ENCODE peak calls at places on chromosomes 6 and 20, in seven cellular contexts. Z is fibroblast of pulmonary artery, J is GM19239, D is HFF-Myc, O is midbrain, S is M059J, E is Ammon's horn. C is an unnamed sample.

GRCh38 chr6:133286765-133287164 is 45.6 kb downstream of the EYA4 start:
- DNase-seq in Z (peak; percentile 48), J (no peak), D (no peak), O (peak; percentile 25), S (peak; percentile 24), E (no peak), C (no peak)

GRCh38 chr20:63267681-63268080 is 4.9 kb upstream of the ARFGAP1 start:
- DNase-seq in Z (no peak), J (no peak), D (no peak), O (no peak), S (no peak), E (no peak), C (no peak)

GRCh38 chr6:167338551-167339117 is 13.7 kb downstream of the TTLL2 start:
- DNase-seq in Z (no peak), J (no peak), D (no peak), O (no peak), S (no peak), E (no peak), C (no peak)

GRCh38 chr6:73394577-73395354 is at the start of gene DDX43:
- DNase-seq in Z (peak; percentile 60), J (no peak), D (no peak), O (no peak), S (no peak), E (peak; percentile 23), C (peak; percentile 18)

GRCh38 chr6:75446278-75446880 is 47.2 kb downstream of the FILIP1 start:
- DNase-seq in Z (no peak), J (peak; percentile 12), D (no peak), O (no peak), S (peak; percentile 84), E (no peak), C (no peak)

GRCh38 chr6:135008072-135008940 is 46.3 kb downstream of the HBS1L start:
- DNase-seq in Z (no peak), J (no peak), D (no peak), O (no peak), S (no peak), E (no peak), C (no peak)

GRCh38 chr6:29705389-29706231 is 17.6 kb upstream of the HLA-F start:
- DNase-seq in Z (peak; percentile 69), J (no peak), D (no peak), O (peak; percentile 60), S (peak; percentile 75), E (peak; percentile 79), C (peak; percentile 16)

GRCh38 chr20:58969439-58969838 is 11.6 kb upstream of the NELFCD start:
- DNase-seq in Z (no peak), J (no peak), D (no peak), O (no peak), S (no peak), E (no peak), C (no peak)

GRCh38 chr20:36859282-36859555 is 16.7 kb upstream of the TLDC2 start:
- DNase-seq in Z (no peak), J (no peak), D (no peak), O (no peak), S (peak; percentile 23), E (no peak), C (no peak)

GRCh38 chr6:149053848-149054558 is 263.5 kb upstream of the TAB2 start:
- DNase-seq in Z (no peak), J (no peak), D (no peak), O (no peak), S (no peak), E (no peak), C (no peak)

GRCh38 chr6:51494342-51494741 is 593.1 kb downstream of the PKHD1 start:
- DNase-seq in Z (no peak), J (no peak), D (no peak), O (no peak), S (no peak), E (no peak), C (no peak)

GRCh38 chr6:43089874-43090556 is 13.9 kb downstream of the PTK7 start:
- DNase-seq in Z (no peak), J (no peak), D (no peak), O (no peak), S (no peak), E (no peak), C (no peak)

GRCh38 chr6:83057705-83058321 is 7.8 kb downstream of the UBE3D start:
- DNase-seq in Z (peak; percentile 69), J (no peak), D (no peak), O (peak; percentile 48), S (peak; percentile 65), E (peak; percentile 75), C (peak; percentile 22)

GRCh38 chr6:139590206-139590605 is 215.8 kb upstream of the CITED2 start:
- DNase-seq in Z (no peak), J (no peak), D (no peak), O (no peak), S (no peak), E (no peak), C (no peak)

GRCh38 chr20:7392551-7392950 is 547.7 kb downstream of the HAO1 start:
- DNase-seq in Z (peak; percentile 46), J (no peak), D (no peak), O (no peak), S (peak; percentile 13), E (peak; percentile 8), C (peak; percentile 16)

GRCh38 chr6:169386431-169387057 is 132.9 kb upstream of the THBS2 start:
- DNase-seq in Z (peak; percentile 18), J (no peak), D (peak; percentile 54), O (no peak), S (peak; percentile 33), E (no peak), C (peak; percentile 85)

GRCh38 chr20:44570369-44570768 is 12.0 kb upstream of the PKIG start:
- DNase-seq in Z (no peak), J (no peak), D (no peak), O (no peak), S (no peak), E (no peak), C (no peak)

GRCh38 chr6:84055646-84056045 is 22.1 kb downstream of the MRAP2 start:
- DNase-seq in Z (no peak), J (no peak), D (no peak), O (no peak), S (no peak), E (no peak), C (no peak)

GRCh38 chr6:56637640-56638039 is 5.0 kb downstream of the DST start:
- DNase-seq in Z (peak; percentile 90), J (no peak), D (peak; percentile 56), O (peak; percentile 54), S (peak; percentile 77), E (peak; percentile 63), C (peak; percentile 50)

GRCh38 chr6:112049051-112049799 is 4.7 kb upstream of the CCN6 start:
- DNase-seq in Z (no peak), J (no peak), D (no peak), O (no peak), S (peak; percentile 68), E (no peak), C (no peak)

C was measured in AG09319.